ENCODE peak calls at places on chromosome 16, in five cellular contexts. X, A, J, D and M are unnamed samples.

GRCh38 chr16:54957403-54957802 is 26.7 kb downstream of the IRX5 start:
- DNase-seq in X (no peak), A (peak), J (peak), D (no peak), M (peak)

GRCh38 chr16:4661661-4662060 is 31.7 kb upstream of the NUDT16L1 start:
- DNase-seq in X (no peak), A (no peak), J (no peak), D (no peak), M (no peak)

GRCh38 chr16:22635801-22636200 is 125.1 kb downstream of the NPIPB5 start:
- DNase-seq in X (no peak), A (no peak), J (no peak), D (no peak), M (no peak)

GRCh38 chr16:57873218-57873617 is 70.9 kb upstream of the KIFC3 start:
- DNase-seq in X (no peak), A (no peak), J (no peak), D (no peak), M (no peak)

GRCh38 chr16:54034684-54035083 is 251.9 kb downstream of the IRX3 start:
- DNase-seq in X (no peak), A (no peak), J (no peak), D (no peak), M (no peak)

GRCh38 chr16:62383941-62384340 is 347.7 kb upstream of the CDH8 start:
- DNase-seq in X (no peak), A (no peak), J (no peak), D (no peak), M (no peak)

GRCh38 chr16:29775742-29776408 is 2.2 kb upstream of the ZG16 start:
- DNase-seq in X (no peak), A (peak), J (no peak), D (no peak), M (no peak)

GRCh38 chr16:68287276-68288251 is 23.2 kb downstream of the SLC7A6OS start:
- DNase-seq in X (no peak), A (peak), J (no peak), D (no peak), M (no peak)

GRCh38 chr16:46714797-46715591 is 25.5 kb downstream of the ORC6 start:
- DNase-seq in X (no peak), A (no peak), J (no peak), D (no peak), M (no peak)

GRCh38 chr16:85902366-85903155 is 3.6 kb downstream of the IRF8 start:
- DNase-seq in X (no peak), A (no peak), J (no peak), D (peak), M (no peak)

GRCh38 chr16:56610017-56610608 is 1.7 kb downstream of the MT2A start:
- DNase-seq in X (no peak), A (no peak), J (peak), D (peak), M (peak)

GRCh38 chr16:68752602-68753001 is 15.5 kb downstream of the CDH1 start:
- DNase-seq in X (no peak), A (peak), J (peak), D (no peak), M (no peak)

GRCh38 chr16:31472559-31473203 is 729 bp downstream of the TGFB1I1 start:
- DNase-seq in X (peak), A (peak), J (peak), D (no peak), M (peak)

GRCh38 chr16:53159781-53160436 is 105.1 kb downstream of the CHD9 start:
- DNase-seq in X (peak), A (peak), J (peak), D (peak), M (peak)

GRCh38 chr16:57844416-57845030 is 42.2 kb upstream of the KIFC3 start:
- DNase-seq in X (no peak), A (no peak), J (no peak), D (no peak), M (no peak)

GRCh38 chr16:47643610-47644009 is 182.5 kb downstream of the PHKB start:
- DNase-seq in X (no peak), A (no peak), J (no peak), D (no peak), M (no peak)

GRCh38 chr16:22216191-22216831 is 10.2 kb downstream of the EEF2K start:
- DNase-seq in X (no peak), A (peak), J (no peak), D (no peak), M (no peak)

GRCh38 chr16:52545157-52545543 is 1.8 kb downstream of the TOX3 start:
- DNase-seq in X (no peak), A (no peak), J (no peak), D (no peak), M (no peak)

GRCh38 chr16:19691161-19691850 is 26.7 kb downstream of the KNOP1 start:
- DNase-seq in X (no peak), A (no peak), J (no peak), D (no peak), M (no peak)

GRCh38 chr16:31179747-31180458 is at the start of gene FUS:
- DNase-seq in X (peak), A (peak), J (peak), D (peak), M (peak)

GRCh38 chr16:81004646-81005353 is 1.9 kb downstream of the CMC2 start:
- DNase-seq in X (peak), A (peak), J (peak), D (no peak), M (peak)

GRCh38 chr16:17273142-17273561 is 197.6 kb downstream of the XYLT1 start:
- DNase-seq in X (no peak), A (peak), J (peak), D (no peak), M (peak)

GRCh38 chr16:48481772-48482171 is 96.6 kb upstream of the SIAH1 start:
- DNase-seq in X (no peak), A (no peak), J (no peak), D (no peak), M (no peak)

GRCh38 chr16:57383276-57384247 is 11.3 kb downstream of the CX3CL1 start:
- DNase-seq in X (no peak), A (no peak), J (peak), D (no peak), M (no peak)

GRCh38 chr16:1651055-1651454 is 27.0 kb upstream of the JPT2 start:
- DNase-seq in X (no peak), A (no peak), J (no peak), D (no peak), M (no peak)

GRCh38 chr16:80454802-80455201 is 86.0 kb upstream of the DYNLRB2 start:
- DNase-seq in X (no peak), A (no peak), J (no peak), D (no peak), M (no peak)

DNA sequence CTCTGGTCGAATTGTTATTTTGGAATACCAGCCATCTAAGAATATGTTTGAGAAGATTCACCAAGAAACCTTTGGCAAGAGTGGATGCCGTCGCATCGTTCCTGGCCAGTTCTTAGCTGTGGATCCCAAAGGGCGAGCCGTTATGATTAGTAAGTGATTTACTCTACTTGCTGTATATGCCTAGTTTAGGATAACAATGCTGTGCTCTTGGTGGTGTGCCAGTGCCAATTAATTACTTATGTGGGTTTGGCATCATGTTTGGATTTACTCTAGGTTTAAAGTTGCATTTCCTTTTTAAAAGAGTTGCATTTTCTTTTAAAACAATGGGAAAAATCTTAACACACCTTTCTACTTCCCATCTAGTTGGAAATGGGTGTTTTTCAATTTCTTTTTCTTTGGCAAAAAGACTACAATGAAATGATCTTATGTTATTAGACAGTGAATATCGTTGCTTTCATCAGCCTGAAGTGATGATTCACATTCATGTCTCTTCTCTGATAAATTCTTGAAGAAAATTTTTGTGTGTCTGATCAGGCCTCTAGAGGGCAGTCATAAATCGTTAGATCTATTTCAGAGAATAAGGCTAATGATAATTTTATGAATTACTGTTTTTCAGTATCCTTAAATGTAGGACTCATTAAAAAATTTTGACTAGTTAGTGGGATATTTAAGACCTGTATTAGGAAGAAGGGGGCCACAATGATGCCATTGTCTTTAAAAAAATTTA is 5.6 kb downstream of the SF3B3 start:
- DNase-seq in X (peak), A (peak), J (peak), D (no peak), M (peak)
- TF ChIP-seq YY1 in X (no peak), A (no peak), J (no peak), D (no peak), M (no peak)

GRCh38 chr16:50065241-50065623 is 538 bp upstream of the HEATR3 start:
- DNase-seq in X (no peak), A (no peak), J (no peak), D (no peak), M (no peak)
- TF ChIP-seq ZBTB33 in X (no peak), A (no peak), J (no peak), D (no peak), M (no peak)

DNA sequence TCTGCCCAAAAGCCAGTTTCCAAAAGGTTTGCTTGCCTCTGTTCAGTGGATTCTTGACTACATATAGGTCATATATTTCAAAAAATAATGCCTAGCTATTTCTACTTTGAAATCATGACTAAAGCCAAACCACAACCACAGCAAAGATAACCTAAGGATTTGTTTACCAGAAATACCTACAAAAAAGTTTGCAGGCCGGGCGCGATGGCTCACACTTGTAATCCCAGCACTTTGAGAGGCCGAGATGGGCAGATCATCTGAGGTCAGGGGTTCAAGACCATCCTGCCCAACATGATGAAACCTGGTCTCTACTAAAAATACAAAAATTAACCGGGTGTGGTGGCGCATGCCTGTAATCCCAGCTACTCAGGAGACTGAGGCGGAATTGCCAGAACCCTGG is 15.2 kb downstream of the CARHSP1 start:
- DNase-seq in X (no peak), A (no peak), J (no peak), D (no peak), M (no peak)
- TF ChIP-seq YY1 in X (no peak), A (no peak), J (no peak), D (no peak), M (no peak)

DNA sequence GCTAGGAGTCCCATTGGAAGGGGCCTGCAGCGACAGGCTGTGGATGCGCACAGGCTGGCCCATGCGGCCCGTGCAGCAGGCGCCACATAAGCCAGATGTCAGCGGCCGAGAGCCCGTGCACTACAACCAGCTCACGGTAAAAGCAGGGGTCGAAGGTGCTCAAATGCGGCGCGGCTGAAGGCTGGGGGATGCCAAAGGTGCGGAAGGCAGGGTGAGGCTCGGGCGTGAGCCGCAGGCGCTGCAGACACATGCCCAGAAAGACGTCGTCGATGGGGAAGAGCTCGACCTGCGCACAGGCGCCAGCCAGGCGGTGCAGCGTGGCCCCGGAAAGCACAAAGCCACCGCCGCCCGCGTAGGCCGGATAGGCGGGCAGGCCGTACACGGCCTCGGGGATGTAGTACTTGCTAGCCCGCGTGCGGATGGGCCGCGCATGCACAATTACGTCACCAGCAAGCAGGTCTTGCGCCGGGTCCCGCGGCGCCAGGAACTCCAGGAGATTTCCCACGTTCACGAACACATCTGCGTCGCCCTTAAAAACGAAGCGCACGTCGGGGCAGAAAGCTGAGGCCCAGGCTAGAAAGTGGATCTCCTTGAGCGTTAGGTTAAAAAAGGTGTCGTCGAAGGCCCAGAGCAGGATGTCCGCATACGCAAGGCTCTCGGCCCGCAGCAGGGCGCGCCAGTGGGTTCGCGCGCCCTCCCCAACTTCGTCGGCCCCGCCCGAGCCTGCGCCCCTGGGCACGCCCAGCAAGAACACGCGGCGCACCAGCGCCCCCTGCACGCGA is 1.3 kb downstream of the B3GNT9 start:
- DNase-seq in X (no peak), A (no peak), J (no peak), D (no peak), M (no peak)
- TF ChIP-seq ZBTB33 in X (no peak), A (peak), J (peak), D (no peak), M (no peak)